ENCODE peak calls at places on chromosomes 11 and 22, in ten cellular contexts. One of them, this sample, is unnamed.

GRCh38 chr11:68038718-68039525 is at the start of gene TCIRG1:
- DNase-seq in adrenal gland: peak
- DNase-seq in fibroblast of the aortic adventitia: peak
- DNase-seq in stimulated activated CD4-positive, alpha-beta T cell treated with anti-CD3 and anti-CD28 coated beads, Interleukin-1b, Interleukin-23, amount 100 ng/mL, for 1 hour: peak
- DNase-seq in body of pancreas: peak
- DNase-seq in adipocyte: peak
- DNase-seq in T-helper 1 cell: peak
- DNase-seq in GM13977: peak
- DNase-seq in stimulated activated naive B cell treated with anti-CD40 and anti-IgM and Interleukin-4, amounts not matched to agents 10 μg/mL and 1 μg/mL and 100 μg/mL, for 72 hours: peak
- DNase-seq in nephron progenitor cell: peak
- DNase-seq in this sample: peak

GRCh38 chr22:45129703-45130524 is 33.8 kb upstream of the NUP50 start:
- DNase-seq in T-helper 1 cell: no peak
- DNase-seq in stimulated activated CD4-positive, alpha-beta T cell treated with anti-CD3 and anti-CD28 coated beads, Interleukin-1b, Interleukin-23, amount 100 ng/mL, for 1 hour: no peak
- DNase-seq in stimulated activated naive B cell treated with anti-CD40 and anti-IgM and Interleukin-4, amounts not matched to agents 10 μg/mL and 1 μg/mL and 100 μg/mL, for 72 hours: no peak
- DNase-seq in nephron progenitor cell: no peak
- DNase-seq in GM13977: no peak
- DNase-seq in fibroblast of the aortic adventitia: no peak
- DNase-seq in body of pancreas: no peak
- DNase-seq in adipocyte: no peak
- DNase-seq in adrenal gland: no peak
- DNase-seq in this sample: no peak

GRCh38 chr22:30175743-30176288 is 70.7 kb downstream of the LIF start:
- DNase-seq in nephron progenitor cell: no peak
- DNase-seq in stimulated activated naive B cell treated with anti-CD40 and anti-IgM and Interleukin-4, amounts not matched to agents 10 μg/mL and 1 μg/mL and 100 μg/mL, for 72 hours: no peak
- DNase-seq in stimulated activated CD4-positive, alpha-beta T cell treated with anti-CD3 and anti-CD28 coated beads, Interleukin-1b, Interleukin-23, amount 100 ng/mL, for 1 hour: no peak
- DNase-seq in T-helper 1 cell: no peak
- DNase-seq in adipocyte: no peak
- DNase-seq in fibroblast of the aortic adventitia: peak
- DNase-seq in GM13977: no peak
- DNase-seq in adrenal gland: no peak
- DNase-seq in body of pancreas: no peak
- DNase-seq in this sample: no peak

GRCh38 chr11:45988922-45989321 is 66.5 kb downstream of the LARGE2 start:
- DNase-seq in stimulated activated CD4-positive, alpha-beta T cell treated with anti-CD3 and anti-CD28 coated beads, Interleukin-1b, Interleukin-23, amount 100 ng/mL, for 1 hour: no peak
- DNase-seq in fibroblast of the aortic adventitia: no peak
- DNase-seq in stimulated activated naive B cell treated with anti-CD40 and anti-IgM and Interleukin-4, amounts not matched to agents 10 μg/mL and 1 μg/mL and 100 μg/mL, for 72 hours: no peak
- DNase-seq in GM13977: no peak
- DNase-seq in body of pancreas: no peak
- DNase-seq in nephron progenitor cell: no peak
- DNase-seq in adrenal gland: no peak
- DNase-seq in adipocyte: no peak
- DNase-seq in T-helper 1 cell: no peak
- DNase-seq in this sample: no peak

GRCh38 chr11:111510311-111510710 is 1.9 kb downstream of the BTG4 start:
- DNase-seq in stimulated activated CD4-positive, alpha-beta T cell treated with anti-CD3 and anti-CD28 coated beads, Interleukin-1b, Interleukin-23, amount 100 ng/mL, for 1 hour: no peak
- DNase-seq in T-helper 1 cell: no peak
- DNase-seq in stimulated activated naive B cell treated with anti-CD40 and anti-IgM and Interleukin-4, amounts not matched to agents 10 μg/mL and 1 μg/mL and 100 μg/mL, for 72 hours: no peak
- DNase-seq in adipocyte: peak
- DNase-seq in nephron progenitor cell: no peak
- DNase-seq in body of pancreas: no peak
- DNase-seq in GM13977: no peak
- DNase-seq in fibroblast of the aortic adventitia: peak
- DNase-seq in adrenal gland: no peak
- DNase-seq in this sample: peak

GRCh38 chr11:8178297-8178696 is 9.5 kb upstream of the RIC3 start:
- DNase-seq in stimulated activated naive B cell treated with anti-CD40 and anti-IgM and Interleukin-4, amounts not matched to agents 10 μg/mL and 1 μg/mL and 100 μg/mL, for 72 hours: no peak
- DNase-seq in T-helper 1 cell: no peak
- DNase-seq in nephron progenitor cell: no peak
- DNase-seq in GM13977: no peak
- DNase-seq in adipocyte: no peak
- DNase-seq in stimulated activated CD4-positive, alpha-beta T cell treated with anti-CD3 and anti-CD28 coated beads, Interleukin-1b, Interleukin-23, amount 100 ng/mL, for 1 hour: no peak
- DNase-seq in fibroblast of the aortic adventitia: no peak
- DNase-seq in adrenal gland: no peak
- DNase-seq in body of pancreas: no peak
- DNase-seq in this sample: no peak

GRCh38 chr11:26244207-26244606 is 87.7 kb upstream of the ANO3 start:
- DNase-seq in fibroblast of the aortic adventitia: peak
- DNase-seq in body of pancreas: no peak
- DNase-seq in adipocyte: peak
- DNase-seq in GM13977: no peak
- DNase-seq in stimulated activated CD4-positive, alpha-beta T cell treated with anti-CD3 and anti-CD28 coated beads, Interleukin-1b, Interleukin-23, amount 100 ng/mL, for 1 hour: no peak
- DNase-seq in adrenal gland: no peak
- DNase-seq in nephron progenitor cell: no peak
- DNase-seq in T-helper 1 cell: no peak
- DNase-seq in stimulated activated naive B cell treated with anti-CD40 and anti-IgM and Interleukin-4, amounts not matched to agents 10 μg/mL and 1 μg/mL and 100 μg/mL, for 72 hours: no peak
- DNase-seq in this sample: no peak

GRCh38 chr22:24803064-24803542 is 2.9 kb upstream of the SGSM1 start:
- DNase-seq in nephron progenitor cell: peak
- DNase-seq in adrenal gland: peak
- DNase-seq in body of pancreas: peak
- DNase-seq in stimulated activated naive B cell treated with anti-CD40 and anti-IgM and Interleukin-4, amounts not matched to agents 10 μg/mL and 1 μg/mL and 100 μg/mL, for 72 hours: no peak
- DNase-seq in stimulated activated CD4-positive, alpha-beta T cell treated with anti-CD3 and anti-CD28 coated beads, Interleukin-1b, Interleukin-23, amount 100 ng/mL, for 1 hour: peak
- DNase-seq in fibroblast of the aortic adventitia: peak
- DNase-seq in adipocyte: peak
- DNase-seq in T-helper 1 cell: peak
- DNase-seq in GM13977: peak
- DNase-seq in this sample: peak

GRCh38 chr11:36060926-36061325 is 117.1 kb downstream of the LDLRAD3 start:
- DNase-seq in GM13977: no peak
- DNase-seq in adipocyte: no peak
- DNase-seq in adrenal gland: no peak
- DNase-seq in stimulated activated naive B cell treated with anti-CD40 and anti-IgM and Interleukin-4, amounts not matched to agents 10 μg/mL and 1 μg/mL and 100 μg/mL, for 72 hours: no peak
- DNase-seq in fibroblast of the aortic adventitia: no peak
- DNase-seq in body of pancreas: no peak
- DNase-seq in stimulated activated CD4-positive, alpha-beta T cell treated with anti-CD3 and anti-CD28 coated beads, Interleukin-1b, Interleukin-23, amount 100 ng/mL, for 1 hour: no peak
- DNase-seq in T-helper 1 cell: no peak
- DNase-seq in nephron progenitor cell: no peak
- DNase-seq in this sample: no peak

GRCh38 chr11:73982595-73982989 is at the start of gene UCP2:
- DNase-seq in adipocyte: peak
- DNase-seq in body of pancreas: peak
- DNase-seq in stimulated activated naive B cell treated with anti-CD40 and anti-IgM and Interleukin-4, amounts not matched to agents 10 μg/mL and 1 μg/mL and 100 μg/mL, for 72 hours: peak
- DNase-seq in GM13977: peak
- DNase-seq in nephron progenitor cell: peak
- DNase-seq in fibroblast of the aortic adventitia: peak
- DNase-seq in T-helper 1 cell: peak
- DNase-seq in stimulated activated CD4-positive, alpha-beta T cell treated with anti-CD3 and anti-CD28 coated beads, Interleukin-1b, Interleukin-23, amount 100 ng/mL, for 1 hour: peak
- DNase-seq in adrenal gland: peak
- DNase-seq in this sample: peak

GRCh38 chr22:17706451-17706900 is 67.8 kb downstream of the BID start:
- DNase-seq in GM13977: peak
- DNase-seq in adrenal gland: peak
- DNase-seq in stimulated activated CD4-positive, alpha-beta T cell treated with anti-CD3 and anti-CD28 coated beads, Interleukin-1b, Interleukin-23, amount 100 ng/mL, for 1 hour: no peak
- DNase-seq in adipocyte: peak
- DNase-seq in T-helper 1 cell: no peak
- DNase-seq in nephron progenitor cell: no peak
- DNase-seq in fibroblast of the aortic adventitia: peak
- DNase-seq in stimulated activated naive B cell treated with anti-CD40 and anti-IgM and Interleukin-4, amounts not matched to agents 10 μg/mL and 1 μg/mL and 100 μg/mL, for 72 hours: peak
- DNase-seq in body of pancreas: peak
- DNase-seq in this sample: peak

GRCh38 chr11:110710520-110711381 is 1.5 kb downstream of the ARHGAP20 start:
- DNase-seq in adrenal gland: peak
- DNase-seq in GM13977: no peak
- DNase-seq in adipocyte: peak
- DNase-seq in T-helper 1 cell: no peak
- DNase-seq in body of pancreas: peak
- DNase-seq in stimulated activated naive B cell treated with anti-CD40 and anti-IgM and Interleukin-4, amounts not matched to agents 10 μg/mL and 1 μg/mL and 100 μg/mL, for 72 hours: peak
- DNase-seq in nephron progenitor cell: peak
- DNase-seq in fibroblast of the aortic adventitia: peak
- DNase-seq in stimulated activated CD4-positive, alpha-beta T cell treated with anti-CD3 and anti-CD28 coated beads, Interleukin-1b, Interleukin-23, amount 100 ng/mL, for 1 hour: no peak
- DNase-seq in this sample: peak

GRCh38 chr11:22193348-22194051 is 615 bp downstream of the ANO5 start:
- DNase-seq in stimulated activated CD4-positive, alpha-beta T cell treated with anti-CD3 and anti-CD28 coated beads, Interleukin-1b, Interleukin-23, amount 100 ng/mL, for 1 hour: no peak
- DNase-seq in nephron progenitor cell: peak
- DNase-seq in body of pancreas: peak
- DNase-seq in adrenal gland: peak
- DNase-seq in adipocyte: peak
- DNase-seq in fibroblast of the aortic adventitia: no peak
- DNase-seq in stimulated activated naive B cell treated with anti-CD40 and anti-IgM and Interleukin-4, amounts not matched to agents 10 μg/mL and 1 μg/mL and 100 μg/mL, for 72 hours: no peak
- DNase-seq in T-helper 1 cell: peak
- DNase-seq in GM13977: peak
- DNase-seq in this sample: no peak